ENCODE peak calls at places on chromosomes 3 and 15, in five cellular contexts. Q is trophoblast cell, O is GM23338, W is mesendoderm, B is fibroblast of lung. M is an unnamed sample. For H3K79me2 and H3K4me1, the result is how much of the 10 kb centered on the place peaks cover.

GRCh38 chr3:31066999-31067398 is 172.5 kb upstream of the GADL1 start:
- DNase-seq in Q (peak), O (no peak), B (peak), W (peak), M (peak)

GRCh38 chr15:73782339-73782979 is 29.3 kb upstream of the INSYN1 start:
- DNase-seq in B (no peak), O (no peak), Q (no peak), W (no peak), M (no peak)

GRCh38 chr15:91055548-91056331 is 33.3 kb upstream of the VPS33B start:
- DNase-seq in B (peak), Q (peak), O (peak), W (peak), M (peak)

GRCh38 chr15:60390931-60391501 is 6.8 kb downstream of the ANXA2 start:
- DNase-seq in W (peak), B (peak), Q (no peak), O (peak), M (peak)

GRCh38 chr15:31157644-31158069 is 56.1 kb upstream of the TRPM1 start:
- DNase-seq in Q (no peak), W (no peak), B (peak), O (no peak), M (peak)

GRCh38 chr3:18246336-18247060 is 178.6 kb downstream of the SATB1 start:
- DNase-seq in B (no peak), W (peak), O (no peak), Q (no peak), M (no peak)

GRCh38 chr3:193342551-193342950 is 36.0 kb downstream of the ATP13A5 start:
- DNase-seq in W (peak), Q (no peak), B (no peak), O (no peak), M (no peak)

GRCh38 chr3:197542741-197543454 is 12.9 kb downstream of the BDH1 start:
- DNase-seq in O (no peak), B (no peak), Q (no peak), W (no peak), M (no peak)

GRCh38 chr3:49654955-49655556 is 19.1 kb upstream of the APEH start:
- DNase-seq in O (no peak), B (no peak), Q (no peak), W (no peak), M (no peak)

GRCh38 chr3:46566040-46566631 is at the start of gene LRRC2:
- DNase-seq in W (peak), O (peak), B (peak), Q (no peak), M (peak)

GRCh38 chr3:5010706-5011554 is 31.7 kb downstream of the BHLHE40 start:
- DNase-seq in B (no peak), W (no peak), O (no peak), Q (no peak), M (no peak)

GRCh38 chr15:98609144-98609852 is 39.0 kb upstream of the IGF1R start:
- DNase-seq in O (peak), Q (peak), B (peak), W (peak), M (no peak)

GRCh38 chr15:55872471-55872870 is 120.9 kb downstream of the NEDD4 start:
- DNase-seq in W (peak), Q (no peak), O (no peak), B (no peak), M (no peak)

GRCh38 chr3:9503283-9503682 is 50.3 kb downstream of the LHFPL4 start:
- DNase-seq in O (peak), B (peak), W (peak), Q (peak), M (peak)

GRCh38 chr3:183629546-183630301 is 5.7 kb upstream of the KLHL24 start:
- DNase-seq in B (no peak), O (peak), Q (no peak), W (peak), M (no peak)

GRCh38 chr3:170560717-170561382 is 25.0 kb downstream of the SLC7A14 start:
- DNase-seq in Q (no peak), O (no peak), W (no peak), B (no peak), M (no peak)

GRCh38 chr3:143897558-143898305 is 49.5 kb upstream of the SLC9A9 start:
- DNase-seq in O (peak), B (peak), W (peak), Q (peak), M (peak)

GRCh38 chr3:45938858-45939257 is 4.4 kb upstream of the CXCR6 start:
- DNase-seq in Q (peak), O (peak), W (peak), B (peak), M (peak)

GRCh38 chr15:68821898-68822380 is 1.2 kb upstream of the ANP32A start:
- DNase-seq in O (peak), W (no peak), B (peak), Q (no peak), M (no peak)

GRCh38 chr3:56999547-56999946 is 60.9 kb upstream of the SPATA12 start:
- DNase-seq in Q (no peak), W (no peak), O (no peak), B (no peak), M (no peak)

GRCh38 chr3:108096506-108097325 is 5.9 kb upstream of the CD47 start:
- DNase-seq in B (no peak), Q (no peak), W (no peak), O (no peak), M (no peak)

GRCh38 chr3:9930804-9931418 is 2.7 kb upstream of the CRELD1 start:
- DNase-seq in O (no peak), W (no peak), Q (no peak), B (peak), M (no peak)

GRCh38 chr3:36182024-36182423 is 198.3 kb upstream of the STAC start:
- DNase-seq in Q (no peak), W (no peak), B (no peak), O (no peak), M (no peak)

GRCh38 chr15:99132122-99132521 is 27.2 kb downstream of the SYNM start:
- DNase-seq in Q (no peak), O (no peak), W (no peak), B (no peak), M (no peak)

GRCh38 chr15:69509131-69509530 is 56.5 kb downstream of the RPLP1 start:
- DNase-seq in O (no peak), W (no peak), Q (no peak), B (no peak), M (no peak)

GRCh38 chr3:52441772-52442332 is 3.1 kb downstream of the SEMA3G start:
- DNase-seq in Q (no peak), O (no peak), B (no peak), W (no peak), M (peak)

GRCh38 chr15:91982401-91982800 is 128.9 kb downstream of the SLCO3A1 start:
- DNase-seq in W (no peak), B (peak), O (no peak), Q (no peak), M (no peak)

GRCh38 chr3:108548304-108548703 is 37.9 kb upstream of the MYH15 start:
- DNase-seq in O (no peak), B (peak), Q (no peak), W (no peak), M (no peak)

GRCh38 chr3:120145498-120146285 is 51.4 kb upstream of the GSK3B start:
- DNase-seq in Q (peak), B (peak), O (no peak), W (peak), M (peak)

GRCh38 chr3:29137601-29138000 is 143.3 kb upstream of the RBMS3 start:
- DNase-seq in B (no peak), Q (no peak), O (no peak), W (peak), M (no peak)

GRCh38 chr3:89932882-89933281 is 825.5 kb downstream of the EPHA3 start:
- DNase-seq in B (no peak), O (no peak), Q (no peak), W (peak), M (no peak)

GRCh38 chr3:23880703-23881339 is 36.0 kb downstream of the NKIRAS1 start:
- DNase-seq in O (no peak), W (peak), B (no peak), Q (no peak), M (no peak)
- H3K4me2 ChIP-seq in O (no peak), W (no peak), B (no peak), Q (no peak), M (no peak)

GRCh38 chr3:159852821-159853505 is 135.7 kb upstream of the IL12A start:
- DNase-seq in B (peak), W (peak), Q (no peak), O (peak), M (peak)
- H3K79me2 ChIP-seq in B (half or more), W (under half), Q (under half), O (half or more), M (under half)

GRCh38 chr3:86234516-86235254 is 756.3 kb downstream of the VGLL3 start:
- DNase-seq in W (peak), Q (no peak), O (peak), B (no peak), M (no peak)
- H3K4me1 ChIP-seq in W (under half), Q (under half), O (under half), B (under half), M (under half)

GRCh38 chr3:186888569-186888968 is 41.8 kb upstream of the ST6GAL1 start:
- DNase-seq in W (no peak), Q (no peak), B (no peak), O (peak), M (peak)
- H3K4me2 ChIP-seq in W (no peak), Q (no peak), B (no peak), O (peak), M (no peak)

GRCh38 chr3:98735761-98736269 is 27.3 kb upstream of the ST3GAL6 start:
- DNase-seq in Q (peak), B (no peak), W (no peak), O (no peak), M (no peak)
- H3K79me2 ChIP-seq in Q (under half), B (under half), W (under half), O (under half), M (under half)

DNA sequence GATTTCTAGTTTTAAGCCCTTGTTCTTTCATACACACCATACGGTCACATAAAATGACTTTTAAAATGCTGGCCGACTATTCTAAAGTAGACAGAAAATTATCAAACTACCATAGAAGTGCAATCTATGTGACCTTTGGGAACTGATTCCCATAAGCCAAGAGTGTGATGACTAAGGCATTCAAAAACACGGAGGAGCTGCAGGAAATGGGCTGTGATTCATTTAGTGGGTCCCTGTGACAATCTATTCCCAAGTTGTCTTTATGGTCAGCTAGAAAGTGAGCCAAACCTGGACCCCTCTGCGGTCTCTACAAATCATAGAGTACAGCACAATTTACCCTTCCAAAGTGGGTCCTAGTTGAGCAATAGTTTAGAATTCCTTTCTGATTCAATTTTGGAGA is 251.5 kb upstream of the CBLB start:
- DNase-seq in Q (no peak), W (no peak), B (peak), O (no peak), M (no peak)
- H3K4me1 ChIP-seq in Q (under half), W (under half), B (under half), O (under half), M (under half)